ENCODE peak calls at places on chromosomes 3 and 15, in nine cellular contexts. Z is Karpas-422; F is astrocyte; T is retinal pigment epithelial cell; D is kidney; C is fibroblast of pulmonary artery; Q is adrenal gland; Y is CD8-positive, alpha-beta memory T cell; S is fibroblast of lung. R is an unnamed sample.

GRCh38 chr3:41117398-41117870 is 81.9 kb upstream of the CTNNB1 start:
- DNase-seq in Q (peak; percentile 88), C (peak; percentile 73), Z (peak; percentile 43), T (peak; percentile 100), Y (peak; percentile 62), F (peak; percentile 97), S (peak; percentile 93), D (peak; percentile 96), R (peak; percentile 84)

GRCh38 chr15:98904466-98905048 is 103.0 kb downstream of the PGPEP1L start:
- DNase-seq in D (no peak), C (peak; percentile 59), Z (peak; percentile 54), Y (no peak), T (no peak), Q (peak; percentile 51), S (peak; percentile 71), F (peak; percentile 51), R (no peak)

GRCh38 chr3:186361246-186361611 is 805 bp downstream of the DGKG start:
- DNase-seq in D (no peak), F (no peak), Y (no peak), Q (no peak), Z (no peak), C (no peak), S (no peak), T (no peak), R (no peak)

GRCh38 chr15:45842151-45842550 is 207.3 kb downstream of the SQOR start:
- DNase-seq in F (no peak), Z (no peak), C (no peak), T (no peak), Q (no peak), D (no peak), Y (no peak), S (no peak), R (no peak)

GRCh38 chr3:39900462-39901002 is 91.1 kb downstream of the MYRIP start:
- DNase-seq in Y (no peak), C (no peak), Q (no peak), S (no peak), D (no peak), Z (no peak), T (no peak), F (no peak), R (no peak)

GRCh38 chr3:155270485-155271342 is 22.8 kb downstream of the STRIT1 start:
- DNase-seq in Z (no peak), Q (no peak), C (peak; percentile 10), T (no peak), D (no peak), S (peak; percentile 4), F (peak; percentile 11), Y (no peak), R (no peak)

GRCh38 chr3:161217496-161217895 is 3.6 kb upstream of the NMD3 start:
- DNase-seq in C (peak; percentile 13), T (no peak), S (no peak), F (no peak), D (no peak), Q (peak; percentile 30), Y (no peak), Z (no peak), R (no peak)

GRCh38 chr3:14143271-14143605 is 18.4 kb downstream of the TMEM43 start:
- DNase-seq in Y (no peak), T (no peak), S (no peak), Q (no peak), F (peak; percentile 63), D (no peak), Z (no peak), C (peak; percentile 43), R (peak; percentile 19)

GRCh38 chr3:172716476-172716875 is 5.6 kb upstream of the NCEH1 start:
- DNase-seq in S (no peak), C (no peak), Z (no peak), D (no peak), Y (no peak), Q (peak; percentile 64), F (no peak), T (no peak), R (no peak)

GRCh38 chr3:150319900-150320299 is 88.2 kb upstream of the TSC22D2 start:
- DNase-seq in S (peak; percentile 91), T (peak; percentile 91), Y (no peak), D (no peak), Q (peak; percentile 58), F (peak; percentile 98), Z (no peak), C (peak; percentile 85), R (peak; percentile 80)

GRCh38 chr15:48962662-48963523 is 826 bp downstream of the SHC4 start:
- DNase-seq in T (no peak), Z (no peak), F (no peak), C (peak; percentile 59), S (peak; percentile 49), Q (peak; percentile 74), D (peak; percentile 76), Y (no peak), R (no peak)
- H3K4me3 ChIP-seq in T (peak overlapping the region; percentile 80), Z (no peak overlapping the region), F (peak overlapping the region; percentile 74), C (peak overlapping the region; percentile 68), S (peak overlapping the region; percentile 64), Q (peak overlapping the region; percentile 14), D (peak overlapping the region; percentile 52), Y (peak overlapping the region; percentile 21), R (peak overlapping the region; percentile 53)

GRCh38 chr15:69393831-69394491 is 20.2 kb upstream of the KIF23 start:
- DNase-seq in S (no peak), T (no peak), C (no peak), Q (no peak), F (no peak), Z (no peak), Y (no peak), D (no peak), R (no peak)
- H3K4me3 ChIP-seq in S (no peak overlapping the region), T (no peak overlapping the region), C (no peak overlapping the region), Q (no peak overlapping the region), F (no peak overlapping the region), Z (no peak overlapping the region), Y (no peak overlapping the region), D (no peak overlapping the region), R (no peak overlapping the region)

GRCh38 chr3:24829011-24829581 is 334.4 kb upstream of the THRB start:
- DNase-seq in D (peak; percentile 77), Y (no peak), T (no peak), Z (no peak), C (no peak), S (no peak), Q (no peak), F (no peak), R (no peak)
- H3K4me3 ChIP-seq in D (peak overlapping the region; percentile 44), Y (no peak overlapping the region), T (peak overlapping the region; percentile 64), Z (no peak overlapping the region), C (no peak overlapping the region), S (peak overlapping the region; percentile 33), Q (no peak overlapping the region), F (peak overlapping the region; percentile 24), R (peak overlapping the region; percentile 23)

DNA sequence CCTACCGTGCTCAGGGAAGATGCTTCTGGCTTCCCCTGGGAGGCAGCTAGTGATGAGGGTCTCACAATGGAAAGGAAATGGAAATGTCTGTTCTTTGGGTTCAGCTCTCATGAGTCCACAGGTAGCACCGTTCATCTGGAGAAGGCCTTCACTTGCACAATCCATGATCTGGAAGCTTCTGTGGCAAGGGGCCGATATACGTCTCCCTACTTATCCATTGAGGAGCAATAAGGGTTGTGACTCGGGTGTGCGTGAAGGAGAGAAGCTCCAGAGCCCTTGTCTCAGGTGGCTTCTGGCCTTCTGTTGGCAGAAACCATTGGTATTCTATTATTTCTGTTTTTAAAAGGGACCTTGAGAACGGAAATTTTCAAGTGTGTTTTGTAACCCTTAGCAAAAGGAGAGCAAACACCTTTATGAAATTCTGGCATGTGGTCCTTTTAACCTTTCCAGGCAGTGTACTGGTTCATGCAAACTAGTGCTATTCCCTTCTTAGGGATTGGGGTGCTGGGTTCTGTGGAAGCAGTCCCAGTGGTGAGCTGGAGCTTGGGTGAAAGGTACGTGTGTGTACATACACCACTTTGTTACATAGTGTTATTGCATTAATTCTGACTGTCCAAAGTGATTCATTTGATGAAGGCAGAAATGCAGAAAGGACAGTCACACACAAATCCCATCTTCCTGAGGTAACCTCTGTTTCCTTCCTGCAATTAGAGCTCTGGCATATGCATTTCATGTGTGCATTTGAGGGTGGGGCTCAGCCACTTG is 32.5 kb downstream of the KLF13 start:
- DNase-seq in T (no peak), C (no peak), Q (no peak), D (no peak), F (no peak), Y (no peak), Z (no peak), S (no peak), R (no peak)
- H3K4me3 ChIP-seq in T (no peak overlapping the region), C (no peak overlapping the region), Q (no peak overlapping the region), D (no peak overlapping the region), F (no peak overlapping the region), Y (peak overlapping the region; percentile 56), Z (no peak overlapping the region), S (no peak overlapping the region), R (no peak overlapping the region)

DNA sequence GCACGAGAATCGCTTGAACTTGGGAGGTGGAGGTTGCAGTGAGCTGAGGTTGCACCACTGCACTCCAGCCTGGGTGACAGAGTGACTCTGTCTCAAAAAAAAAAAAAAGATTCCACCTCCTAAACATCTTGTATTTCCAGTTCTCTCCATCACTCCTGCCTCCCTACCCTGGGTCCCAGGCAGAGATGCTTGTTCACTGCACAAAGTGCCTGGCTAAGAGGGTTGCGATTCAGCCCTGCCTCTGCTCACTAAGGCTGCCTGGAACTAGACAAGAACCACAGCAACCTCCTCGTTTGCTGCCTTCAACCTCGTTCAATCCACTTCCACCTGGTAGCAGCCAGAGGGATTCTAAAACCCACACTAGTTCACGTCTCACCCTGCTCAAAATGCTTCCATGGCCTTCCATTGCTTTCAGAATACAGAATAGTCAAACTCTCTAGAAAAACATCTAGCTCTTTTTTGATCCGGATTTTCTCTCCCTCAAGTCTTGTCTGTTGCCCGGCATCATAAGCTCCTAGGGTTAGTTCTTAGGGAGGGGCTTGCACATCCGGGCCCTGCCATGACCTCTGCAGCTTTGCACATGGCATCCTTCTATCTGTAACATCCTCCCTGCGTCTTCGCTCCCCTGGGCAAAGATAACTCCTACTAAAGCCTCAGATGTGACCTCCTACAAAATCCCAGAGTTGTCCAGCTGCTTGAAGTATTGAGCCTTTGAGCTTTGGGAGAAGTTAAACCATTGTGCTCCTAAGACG is 1.0 kb upstream of the MCM2 start:
- DNase-seq in Z (peak; percentile 88), Y (no peak), D (no peak), S (no peak), C (no peak), T (no peak), F (no peak), Q (no peak), R (no peak)
- H3K4me3 ChIP-seq in Z (peak overlapping the region; percentile 77), Y (peak overlapping the region; percentile 71), D (peak overlapping the region; percentile 69), S (peak overlapping the region; percentile 65), C (no peak overlapping the region), T (no peak overlapping the region), F (no peak overlapping the region), Q (no peak overlapping the region), R (no peak overlapping the region)

DNA sequence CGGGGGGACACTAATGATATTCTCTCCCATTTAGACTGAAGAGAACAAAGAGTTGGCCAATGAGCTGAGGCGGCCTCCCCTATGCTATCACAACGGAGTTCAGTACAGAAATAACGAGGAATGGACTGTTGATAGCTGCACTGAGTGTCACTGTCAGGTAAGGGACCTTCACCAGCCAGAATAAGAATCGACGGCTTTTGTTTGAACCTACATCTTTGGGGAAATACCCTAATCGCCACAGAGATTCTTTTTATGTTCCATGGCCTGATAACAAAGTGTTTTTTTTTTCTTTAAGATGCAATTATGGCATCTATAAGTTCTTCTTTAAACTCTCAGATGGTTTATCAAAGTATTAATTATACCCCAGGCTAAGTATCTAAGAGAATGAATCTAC is 3.4 kb downstream of the THBS1 start:
- DNase-seq in C (no peak), Q (no peak), F (no peak), Z (no peak), T (no peak), D (no peak), S (no peak), Y (no peak), R (no peak)
- H3K4me3 ChIP-seq in C (peak overlapping the region; percentile 91), Q (no peak overlapping the region), F (peak overlapping the region; percentile 94), Z (no peak overlapping the region), T (peak overlapping the region; percentile 92), D (peak overlapping the region; percentile 89), S (peak overlapping the region; percentile 96), Y (no peak overlapping the region), R (peak overlapping the region; percentile 54)

R was measured in BJ.